ENCODE peak calls at places on chromosomes 6 and 20, in six cellular contexts. N is HCT116, H is SK-N-SH, S is K562, V is esophagus muscularis mucosa, P is stomach. F is an unnamed sample. For H3K9me3, the result is how much of the 10 kb centered on the place peaks cover.

GRCh38 chr20:53037621-53038020 is 65.5 kb downstream of the TSHZ2 start:
- DNase-seq in H (no peak), S (no peak), P (no peak), V (peak), N (no peak), F (no peak)

GRCh38 chr6:116239256-116239655 is 14.6 kb downstream of the TSPYL4 start:
- DNase-seq in S (no peak), V (no peak), N (no peak), H (no peak), P (no peak), F (no peak)

GRCh38 chr20:36574278-36575065 is 1.1 kb downstream of the TGIF2 start:
- DNase-seq in H (peak), P (peak), N (no peak), V (no peak), S (peak), F (no peak)

GRCh38 chr6:49072885-49073620 is 390.0 kb downstream of the MMUT start:
- DNase-seq in S (no peak), N (no peak), P (no peak), V (no peak), H (no peak), F (peak)

GRCh38 chr6:57013501-57013900 is 33.0 kb upstream of the KIAA1586 start:
- DNase-seq in V (no peak), P (no peak), S (peak), H (no peak), N (no peak), F (no peak)

GRCh38 chr20:15654208-15654649 is 919.0 kb downstream of the KIF16B start:
- DNase-seq in P (peak), H (peak), V (no peak), S (peak), N (peak), F (no peak)

GRCh38 chr6:23518294-23518693 is 607.7 kb upstream of the NRSN1 start:
- DNase-seq in H (no peak), V (no peak), S (no peak), P (no peak), N (no peak), F (no peak)

GRCh38 chr6:159376443-159377182 is 207.4 kb downstream of the FNDC1 start:
- DNase-seq in P (no peak), N (no peak), V (no peak), H (no peak), S (no peak), F (no peak)

GRCh38 chr20:49028684-49029083 is 17.4 kb upstream of the CSE1L start:
- DNase-seq in H (peak), S (peak), N (no peak), P (no peak), V (no peak), F (no peak)

GRCh38 chr6:135647521-135647920 is 150.0 kb upstream of the AHI1 start:
- DNase-seq in S (no peak), V (no peak), P (no peak), N (no peak), H (no peak), F (no peak)

GRCh38 chr6:164720-165119 is 127.6 kb upstream of the DUSP22 start:
- DNase-seq in P (no peak), N (no peak), V (no peak), S (no peak), H (no peak), F (no peak)

GRCh38 chr20:49542514-49542991 is 25.4 kb downstream of the PTGIS start:
- DNase-seq in N (no peak), V (no peak), S (no peak), P (no peak), H (no peak), F (no peak)

GRCh38 chr20:22430154-22430745 is 154.1 kb downstream of the FOXA2 start:
- DNase-seq in S (peak), H (no peak), N (no peak), P (no peak), V (no peak), F (no peak)

GRCh38 chr6:143506199-143506598 is 5.3 kb downstream of the FUCA2 start:
- DNase-seq in P (no peak), H (no peak), S (no peak), N (no peak), V (no peak), F (no peak)

GRCh38 chr6:125985967-125986294 is 409 bp upstream of the TRMT11 start:
- DNase-seq in N (no peak), H (no peak), P (no peak), S (no peak), V (no peak), F (no peak)

GRCh38 chr6:90319044-90319443 is 22.4 kb upstream of the BACH2 start:
- DNase-seq in N (no peak), S (no peak), P (no peak), V (peak), H (no peak), F (no peak)

GRCh38 chr6:168225471-168225901 is 94.1 kb downstream of the DACT2 start:
- DNase-seq in S (no peak), P (no peak), N (no peak), V (no peak), H (no peak), F (no peak)

GRCh38 chr20:48886189-48886588 is 35.3 kb upstream of the ARFGEF2 start:
- DNase-seq in S (no peak), V (no peak), N (no peak), P (no peak), H (no peak), F (no peak)

GRCh38 chr6:121666809-121667208 is 231.4 kb downstream of the GJA1 start:
- DNase-seq in N (peak), V (no peak), H (no peak), S (no peak), P (no peak), F (no peak)

GRCh38 chr6:97524846-97525245 is 241.8 kb upstream of the MMS22L start:
- DNase-seq in V (no peak), S (no peak), N (no peak), H (no peak), P (no peak), F (peak)

GRCh38 chr6:44072959-44073611 is 54.2 kb downstream of the MRPL14 start:
- DNase-seq in V (no peak), N (no peak), S (peak), P (peak), H (peak), F (no peak)

GRCh38 chr6:84892666-84893065 is 128.3 kb upstream of the TBX18 start:
- DNase-seq in N (no peak), H (no peak), V (no peak), P (no peak), S (no peak), F (no peak)

GRCh38 chr6:134026597-134026996 is 25.8 kb downstream of the SLC2A12 start:
- DNase-seq in H (no peak), P (no peak), S (peak), V (no peak), N (no peak), F (no peak)

GRCh38 chr6:215335-216034 is 76.8 kb upstream of the DUSP22 start:
- DNase-seq in V (no peak), H (no peak), N (no peak), S (no peak), P (no peak), F (no peak)

GRCh38 chr20:53664121-53664520 is 70.5 kb upstream of the ZNF217 start:
- DNase-seq in P (peak), S (no peak), V (no peak), N (no peak), H (no peak), F (no peak)

GRCh38 chr6:160315310-160315709 is 32.9 kb upstream of the SLC22A3 start:
- DNase-seq in H (no peak), V (no peak), P (no peak), S (no peak), N (no peak), F (no peak)

GRCh38 chr6:30135147-30135546 is 793 bp upstream of the TRIM40 start:
- DNase-seq in P (no peak), H (no peak), N (no peak), V (no peak), S (no peak), F (no peak)

GRCh38 chr6:18263561-18264337 is 581 bp downstream of the DEK start:
- DNase-seq in V (no peak), P (peak), S (peak), H (peak), N (no peak), F (no peak)

GRCh38 chr6:2124260-2124709 is 121.1 kb downstream of the GMDS start:
- DNase-seq in S (peak), N (no peak), V (no peak), H (no peak), P (no peak), F (no peak)

GRCh38 chr6:57075092-57075491 is 14.9 kb upstream of the ZNF451 start:
- DNase-seq in S (no peak), N (no peak), V (no peak), H (no peak), P (no peak), F (no peak)

GRCh38 chr20:64049060-64049886 is at the start of gene SOX18:
- DNase-seq in P (no peak), H (peak), S (peak), N (no peak), V (no peak), F (no peak)

GRCh38 chr6:12490376-12490903 is 200.3 kb downstream of the EDN1 start:
- DNase-seq in H (no peak), V (no peak), P (no peak), S (no peak), N (no peak), F (no peak)

GRCh38 chr6:165308926-165309731 is at the start of gene C6orf118:
- DNase-seq in S (no peak), H (peak), N (no peak), P (no peak), V (no peak), F (peak)

GRCh38 chr6:17057322-17057721 is 44.5 kb upstream of the STMND1 start:
- DNase-seq in N (no peak), V (no peak), P (no peak), S (no peak), H (no peak), F (no peak)

GRCh38 chr20:17644451-17644850 is 37.6 kb downstream of the RRBP1 start:
- DNase-seq in S (no peak), N (no peak), H (no peak), V (no peak), P (peak), F (no peak)

GRCh38 chr20:33684533-33685327 is 1.5 kb downstream of the E2F1 start:
- DNase-seq in P (no peak), V (no peak), H (peak), S (no peak), N (no peak), F (no peak)

GRCh38 chr20:33686984-33687366 is 790 bp upstream of the E2F1 start:
- DNase-seq in P (no peak), H (no peak), N (no peak), S (no peak), V (no peak), F (no peak)

GRCh38 chr20:33687370-33687915 is 1.3 kb upstream of the E2F1 start:
- DNase-seq in V (no peak), P (no peak), H (no peak), S (no peak), N (no peak), F (no peak)

GRCh38 chr20:33685328-33686007 is 717 bp downstream of the E2F1 start:
- DNase-seq in N (no peak), P (no peak), S (peak), V (no peak), H (peak), F (no peak)

DNA sequence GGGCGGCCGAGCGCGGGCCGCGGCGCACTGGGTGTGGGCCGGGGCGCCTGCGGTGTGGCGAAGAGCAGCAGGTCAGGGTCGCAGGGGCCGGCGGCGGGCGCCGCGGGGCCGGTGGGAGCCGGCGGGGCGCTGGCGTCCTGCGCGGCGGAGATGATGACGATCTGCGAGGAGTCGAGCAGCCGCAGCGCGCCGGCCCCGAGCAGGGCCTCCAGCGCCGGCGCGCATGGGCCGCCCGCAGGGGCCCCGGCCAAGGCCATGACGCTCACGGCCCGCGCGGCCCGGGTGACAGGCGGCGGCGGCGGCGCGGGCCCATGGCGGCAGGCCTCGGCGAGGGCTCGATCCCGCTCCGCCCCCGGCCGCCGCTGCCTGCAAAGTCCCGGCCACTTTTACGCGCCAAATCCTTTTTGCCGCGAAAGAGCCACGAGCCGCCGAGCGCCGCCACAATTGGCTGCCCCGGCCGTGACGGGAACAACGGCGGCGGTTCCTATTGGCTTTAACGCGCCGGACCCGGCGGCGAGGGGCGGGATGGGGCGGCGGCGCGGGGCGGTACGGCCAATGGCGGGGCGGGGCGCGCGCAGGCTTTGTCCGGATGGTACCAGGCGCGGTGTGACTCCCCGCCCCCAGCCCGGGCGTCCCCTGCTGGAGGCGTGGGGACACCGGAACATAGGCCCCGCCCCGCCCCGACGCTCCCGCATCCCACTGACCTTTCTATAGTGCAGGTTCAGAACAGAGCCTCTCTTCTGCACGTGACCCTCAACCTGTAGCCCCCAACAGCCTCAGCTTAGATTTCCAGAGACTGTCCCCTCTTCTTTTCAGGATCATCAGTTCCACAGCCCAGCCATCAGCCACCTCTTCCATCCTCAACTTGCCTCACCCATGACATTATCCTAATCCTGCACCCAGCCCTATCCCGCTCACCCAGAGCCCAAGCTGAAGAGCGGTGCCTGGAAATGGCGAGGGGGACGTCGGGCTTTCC is at the start of gene E2F1:
- DNase-seq in V (peak), H (peak), N (peak), S (peak), P (peak), F (no peak)
- TF ChIP-seq POLR2AphosphoS5 in V (peak), H (no peak), N (no peak), S (peak), P (no peak), F (peak)

DNA sequence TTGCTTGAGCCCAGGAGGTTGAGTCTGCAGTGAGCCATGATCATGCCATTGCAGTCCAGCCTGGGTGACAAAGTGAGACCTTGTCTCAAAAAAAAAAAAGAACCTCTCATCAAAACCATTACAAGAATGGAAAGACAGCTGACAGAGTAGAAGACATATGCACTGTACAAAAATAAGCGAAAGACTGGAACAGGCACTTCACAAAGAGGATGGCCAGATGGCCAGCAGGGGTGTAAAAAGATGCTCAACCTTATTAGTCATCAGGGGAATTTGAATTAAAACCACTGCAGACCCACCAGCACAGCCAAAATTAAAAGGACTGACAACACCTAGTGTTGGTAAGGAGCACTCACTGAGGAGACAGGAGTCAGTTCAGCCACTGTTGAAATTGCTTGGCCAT is 13.5 kb upstream of the TAF4 start:
- DNase-seq in V (no peak), H (no peak), S (no peak), P (no peak), N (no peak), F (no peak)
- H3K9me3 ChIP-seq in V (under half), H (under half), S (under half), P (under half), N (under half), F (under half)

GRCh38 chr6:91608428-91608827 is 1021.6 kb upstream of the MAP3K7 start:
- DNase-seq in V (no peak), S (no peak), P (no peak), H (no peak), N (no peak), F (no peak)
- TF ChIP-seq POLR2AphosphoS5 in V (no peak), S (no peak), P (no peak), H (no peak), N (no peak), F (no peak)

DNA sequence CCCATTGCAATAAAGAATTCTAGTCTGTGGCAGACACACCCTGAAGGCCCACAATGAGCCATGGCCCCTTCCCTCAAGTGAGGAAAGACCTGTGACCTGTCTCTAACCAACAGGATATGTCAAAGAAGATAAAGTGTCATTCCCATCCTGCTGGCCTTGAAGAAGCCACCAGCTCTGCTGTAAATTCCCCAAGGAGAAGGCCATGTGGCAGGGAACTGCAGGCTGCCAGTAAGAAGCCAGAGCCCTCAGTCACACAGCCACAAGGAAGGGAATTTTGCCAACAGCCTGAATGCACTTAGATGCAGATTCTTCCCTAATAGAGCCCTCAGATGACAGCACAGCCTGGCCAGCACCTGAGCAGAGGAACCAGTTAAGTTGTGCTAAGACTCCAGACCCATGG is 24.8 kb downstream of the VIP start:
- DNase-seq in H (no peak), P (no peak), V (no peak), N (no peak), S (no peak), F (no peak)
- H3K9me3 ChIP-seq in H (under half), P (under half), V (under half), N (under half), S (under half), F (under half)

GRCh38 chr6:157839606-157840005 is 16.6 kb downstream of the SNX9 start:
- DNase-seq in N (no peak), S (no peak), P (no peak), V (no peak), H (no peak), F (no peak)
- TF ChIP-seq POLR2AphosphoS5 in N (no peak), S (no peak), P (no peak), V (no peak), H (no peak), F (no peak)

GRCh38 chr20:51301026-51301425 is 241.5 kb downstream of the NFATC2 start:
- DNase-seq in P (no peak), S (no peak), V (no peak), H (no peak), N (no peak), F (no peak)
- H3K9me3 ChIP-seq in P (under half), S (under half), V (under half), H (under half), N (under half), F (under half)

DNA sequence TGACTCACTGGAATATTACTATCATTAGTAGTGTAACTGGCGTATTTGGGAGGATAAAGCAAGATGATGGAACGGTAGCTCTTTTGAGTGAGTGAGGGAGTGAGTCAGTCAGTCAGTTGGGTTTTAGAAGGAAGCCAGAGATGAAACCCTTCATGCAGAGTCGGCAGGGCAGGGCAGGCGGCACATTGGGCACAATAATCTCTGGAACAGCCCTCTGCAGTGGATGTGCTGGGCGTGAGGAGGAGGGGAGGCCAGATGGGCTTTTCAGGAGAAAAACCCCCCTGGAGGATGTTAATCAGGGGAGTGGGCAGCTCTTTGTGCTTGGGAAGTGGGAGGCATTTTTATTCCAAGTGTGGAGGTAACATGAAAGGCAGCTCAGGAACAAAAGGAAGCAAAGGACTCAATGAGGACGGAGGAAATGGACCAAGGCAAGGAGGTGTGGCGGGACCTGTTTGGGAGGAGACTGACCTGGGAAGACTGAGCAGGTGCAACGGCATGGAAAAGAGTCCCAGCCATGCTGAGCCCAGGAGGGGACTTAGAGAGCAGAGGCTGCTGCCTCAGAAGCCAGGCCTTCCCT is 171.3 kb downstream of the ZDHHC14 start:
- DNase-seq in V (no peak), P (no peak), N (no peak), S (no peak), H (no peak), F (no peak)
- TF ChIP-seq POLR2AphosphoS5 in V (no peak), P (no peak), N (no peak), S (no peak), H (no peak), F (no peak)

DNA sequence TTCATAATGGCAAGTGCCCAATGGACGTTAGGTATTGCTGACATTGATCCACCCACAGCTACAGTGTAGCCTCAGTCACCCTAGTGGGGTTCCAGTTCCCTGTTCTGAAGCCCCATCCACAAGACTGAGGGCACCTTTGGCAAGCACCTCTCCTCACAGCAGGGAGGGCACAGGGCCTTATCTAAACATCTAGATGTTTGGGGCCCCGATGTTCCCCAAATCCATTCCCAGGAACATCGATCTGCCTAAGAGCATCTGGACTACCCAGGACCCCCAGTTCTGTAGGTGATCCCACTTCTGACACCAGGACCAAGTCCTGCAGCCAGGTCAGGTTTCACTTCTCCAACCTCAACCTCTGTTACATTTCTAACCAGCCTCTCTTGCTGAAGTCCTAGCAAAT is 10.6 kb downstream of the APCDD1L start:
- DNase-seq in H (no peak), P (peak), S (no peak), N (no peak), V (no peak), F (no peak)
- H3K9me3 ChIP-seq in H (under half), P (half or more), S (under half), N (under half), V (under half), F (under half)

GRCh38 chr6:40715501-40716403 is 128.6 kb upstream of the LRFN2 start:
- DNase-seq in P (peak), S (peak), H (no peak), N (no peak), V (no peak), F (no peak)
- TF ChIP-seq POLR2AphosphoS5 in P (no peak), S (peak), H (no peak), N (no peak), V (no peak), F (no peak)

GRCh38 chr20:60816901-60817300 is 435.2 kb upstream of the CDH4 start:
- DNase-seq in H (no peak), S (no peak), N (no peak), V (peak), P (no peak), F (no peak)
- H3K9me3 ChIP-seq in H (under half), S (under half), N (under half), V (under half), P (under half), F (under half)

F was measured in SK-N-MC.